ENCODE peak calls at places on chromosomes 7 and 10, in eight cellular contexts. U, L, E, M, V, O, P and D are unnamed samples.

GRCh38 chr7:122455108-122455507 is 150.6 kb upstream of the FEZF1 start:
- DNase-seq in U (no peak), L (no peak), E (no peak), M (no peak), V (no peak), O (peak), P (no peak), D (no peak)

GRCh38 chr10:60397792-60398191 is 8.1 kb upstream of the ANK3 start:
- DNase-seq in U (no peak), L (no peak), E (no peak), M (no peak), V (no peak), O (no peak), P (no peak), D (no peak)

GRCh38 chr7:144517762-144518161 is 114.3 kb upstream of the NOBOX start:
- DNase-seq in U (no peak), L (no peak), E (no peak), M (no peak), V (no peak), O (no peak), P (no peak), D (no peak)

GRCh38 chr7:30434140-30434799 is 44.3 kb downstream of the NOD1 start:
- DNase-seq in U (no peak), L (no peak), E (peak), M (no peak), V (peak), O (peak), P (no peak), D (no peak)

GRCh38 chr10:131795761-131796160 is 105.0 kb upstream of the PPP2R2D start:
- DNase-seq in U (no peak), L (no peak), E (no peak), M (no peak), V (no peak), O (no peak), P (no peak), D (no peak)

GRCh38 chr10:75281980-75282379 is 46.2 kb upstream of the COMTD1 start:
- DNase-seq in U (no peak), L (no peak), E (no peak), M (no peak), V (no peak), O (no peak), P (no peak), D (no peak)

GRCh38 chr10:63491558-63492316 is 26.0 kb upstream of the JMJD1C start:
- DNase-seq in U (peak), L (no peak), E (no peak), M (no peak), V (no peak), O (no peak), P (no peak), D (no peak)

GRCh38 chr7:21256310-21256877 is 171.5 kb upstream of the SP4 start:
- DNase-seq in U (peak), L (no peak), E (no peak), M (peak), V (peak), O (peak), P (no peak), D (no peak)

GRCh38 chr7:116584721-116585120 is 59.9 kb downstream of the CAV1 start:
- DNase-seq in U (no peak), L (no peak), E (no peak), M (no peak), V (no peak), O (no peak), P (no peak), D (no peak)

GRCh38 chr10:71264345-71265200 is 52.2 kb downstream of the UNC5B start:
- DNase-seq in U (no peak), L (no peak), E (no peak), M (no peak), V (no peak), O (no peak), P (no peak), D (no peak)

GRCh38 chr10:111142082-111142481 is 65.3 kb downstream of the ADRA2A start:
- DNase-seq in U (no peak), L (no peak), E (no peak), M (no peak), V (no peak), O (no peak), P (no peak), D (no peak)

GRCh38 chr10:95646160-95646559 is 10.4 kb downstream of the ALDH18A1 start:
- DNase-seq in U (no peak), L (no peak), E (no peak), M (no peak), V (no peak), O (no peak), P (no peak), D (no peak)

GRCh38 chr10:124291009-124291671 is 127.6 kb downstream of the OAT start:
- DNase-seq in U (no peak), L (no peak), E (no peak), M (no peak), V (no peak), O (no peak), P (peak), D (no peak)

GRCh38 chr7:130213820-130214219 is 6.2 kb downstream of the SSMEM1 start:
- DNase-seq in U (no peak), L (no peak), E (no peak), M (no peak), V (no peak), O (no peak), P (no peak), D (no peak)

GRCh38 chr10:126598009-126598408 is 72.5 kb downstream of the C10orf90 start:
- DNase-seq in U (peak), L (peak), E (no peak), M (peak), V (peak), O (no peak), P (peak), D (no peak)

GRCh38 chr7:108442039-108442568 is 14.1 kb downstream of the NRCAM start:
- DNase-seq in U (peak), L (no peak), E (no peak), M (no peak), V (no peak), O (no peak), P (no peak), D (no peak)

GRCh38 chr10:52210161-52210560 is 103.9 kb upstream of the DKK1 start:
- DNase-seq in U (no peak), L (no peak), E (no peak), M (no peak), V (no peak), O (no peak), P (no peak), D (no peak)

GRCh38 chr7:602341-603141 is 82.9 kb upstream of the PDGFA start:
- DNase-seq in U (peak), L (no peak), E (peak), M (no peak), V (no peak), O (no peak), P (peak), D (no peak)

GRCh38 chr10:44978570-44979280 is at the start of gene DEPP1:
- DNase-seq in U (peak), L (peak), E (no peak), M (peak), V (no peak), O (peak), P (peak), D (no peak)

GRCh38 chr10:48369501-48369900 is 63.0 kb downstream of the MAPK8 start:
- DNase-seq in U (no peak), L (no peak), E (no peak), M (no peak), V (no peak), O (no peak), P (no peak), D (no peak)

GRCh38 chr7:71385362-71385761 is 253.4 kb downstream of the GALNT17 start:
- DNase-seq in U (no peak), L (no peak), E (no peak), M (no peak), V (no peak), O (no peak), P (no peak), D (no peak)

GRCh38 chr10:104641150-104642000 is at the start of gene SORCS3:
- DNase-seq in U (no peak), L (peak), E (no peak), M (no peak), V (no peak), O (no peak), P (no peak), D (no peak)

GRCh38 chr10:6494934-6495592 is 85.0 kb downstream of the PRKCQ start:
- DNase-seq in U (no peak), L (no peak), E (no peak), M (no peak), V (no peak), O (no peak), P (no peak), D (no peak)

GRCh38 chr10:42960491-42961155 is 116.2 kb upstream of the RET start:
- DNase-seq in U (peak), L (no peak), E (no peak), M (no peak), V (no peak), O (no peak), P (no peak), D (peak)

GRCh38 chr7:139735912-139736595 is 41.7 kb downstream of the HIPK2 start:
- DNase-seq in U (no peak), L (no peak), E (no peak), M (no peak), V (no peak), O (no peak), P (no peak), D (no peak)

GRCh38 chr7:133134810-133135209 is 52.9 kb upstream of the CHCHD3 start:
- DNase-seq in U (no peak), L (no peak), E (no peak), M (no peak), V (no peak), O (no peak), P (no peak), D (no peak)

GRCh38 chr7:117555260-117555659 is 75.4 kb downstream of the CFTR start:
- DNase-seq in U (no peak), L (no peak), E (no peak), M (no peak), V (no peak), O (no peak), P (no peak), D (no peak)

GRCh38 chr7:428896-429827 is 90.5 kb downstream of the PDGFA start:
- DNase-seq in U (no peak), L (no peak), E (no peak), M (no peak), V (no peak), O (no peak), P (no peak), D (no peak)

GRCh38 chr10:7432884-7433726 is 22.3 kb upstream of the SFMBT2 start:
- DNase-seq in U (peak), L (no peak), E (no peak), M (no peak), V (no peak), O (no peak), P (no peak), D (no peak)

GRCh38 chr10:14601872-14602725 is 172.6 kb downstream of the FAM107B start:
- DNase-seq in U (peak), L (no peak), E (peak), M (no peak), V (peak), O (peak), P (no peak), D (no peak)

GRCh38 chr7:38704751-38705150 is 73.6 kb upstream of the AMPH start:
- DNase-seq in U (peak), L (no peak), E (no peak), M (no peak), V (no peak), O (no peak), P (no peak), D (no peak)

GRCh38 chr7:89357121-89357520 is 561.6 kb upstream of the TEX47 start:
- DNase-seq in U (no peak), L (no peak), E (no peak), M (no peak), V (no peak), O (no peak), P (no peak), D (no peak)

GRCh38 chr10:8817303-8817702 is 762.8 kb downstream of the GATA3 start:
- DNase-seq in U (no peak), L (no peak), E (no peak), M (no peak), V (no peak), O (no peak), P (no peak), D (no peak)

GRCh38 chr7:151566897-151567320 is 47.2 kb upstream of the RHEB start:
- DNase-seq in U (peak), L (peak), E (no peak), M (peak), V (no peak), O (no peak), P (peak), D (no peak)

GRCh38 chr10:64134676-64135075 is 613.5 kb downstream of the REEP3 start:
- DNase-seq in U (no peak), L (no peak), E (no peak), M (no peak), V (no peak), O (no peak), P (no peak), D (no peak)

DNA sequence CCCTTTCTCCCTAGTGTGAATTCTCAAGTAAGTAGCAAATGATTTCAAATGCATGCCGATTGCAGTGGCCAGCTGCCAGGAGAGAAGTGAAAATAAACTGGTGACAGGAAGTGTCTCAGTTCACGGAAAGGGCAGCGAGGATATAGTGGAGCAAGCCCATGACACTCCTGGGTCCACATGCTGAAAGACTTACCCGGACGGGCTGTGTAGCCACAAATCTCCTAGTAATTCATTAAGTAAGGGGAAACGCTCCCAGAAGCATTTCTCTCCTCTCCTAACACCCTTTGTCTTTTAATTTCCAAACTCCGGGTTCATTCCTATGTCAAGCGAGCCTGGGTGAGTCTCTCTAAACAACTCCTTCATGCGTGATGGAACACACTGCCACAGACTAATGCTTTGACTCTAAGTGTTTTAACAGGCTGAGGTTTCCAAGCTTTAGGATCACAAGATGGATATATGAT is 125.6 kb downstream of the CYP26A1 start:
- DNase-seq in U (peak), L (no peak), E (no peak), M (peak), V (no peak), O (no peak), P (peak), D (no peak)
- H3K4me3 ChIP-seq in U (peak), L (no peak), E (no peak), M (no peak), V (no peak), O (no peak), P (peak), D (peak)

GRCh38 chr7:134757938-134758337 is 21.5 kb upstream of the CALD1 start:
- DNase-seq in U (peak), L (no peak), E (no peak), M (no peak), V (no peak), O (no peak), P (no peak), D (no peak)

GRCh38 chr7:134750083-134751062 is 29.1 kb upstream of the CALD1 start:
- DNase-seq in U (peak), L (peak), E (no peak), M (peak), V (peak), O (peak), P (no peak), D (no peak)

GRCh38 chr7:134758981-134759380 is 20.5 kb upstream of the CALD1 start:
- DNase-seq in U (no peak), L (no peak), E (no peak), M (no peak), V (no peak), O (no peak), P (no peak), D (no peak)

GRCh38 chr7:134752006-134752760 is 27.3 kb upstream of the CALD1 start:
- DNase-seq in U (peak), L (no peak), E (no peak), M (no peak), V (no peak), O (no peak), P (no peak), D (no peak)

DNA sequence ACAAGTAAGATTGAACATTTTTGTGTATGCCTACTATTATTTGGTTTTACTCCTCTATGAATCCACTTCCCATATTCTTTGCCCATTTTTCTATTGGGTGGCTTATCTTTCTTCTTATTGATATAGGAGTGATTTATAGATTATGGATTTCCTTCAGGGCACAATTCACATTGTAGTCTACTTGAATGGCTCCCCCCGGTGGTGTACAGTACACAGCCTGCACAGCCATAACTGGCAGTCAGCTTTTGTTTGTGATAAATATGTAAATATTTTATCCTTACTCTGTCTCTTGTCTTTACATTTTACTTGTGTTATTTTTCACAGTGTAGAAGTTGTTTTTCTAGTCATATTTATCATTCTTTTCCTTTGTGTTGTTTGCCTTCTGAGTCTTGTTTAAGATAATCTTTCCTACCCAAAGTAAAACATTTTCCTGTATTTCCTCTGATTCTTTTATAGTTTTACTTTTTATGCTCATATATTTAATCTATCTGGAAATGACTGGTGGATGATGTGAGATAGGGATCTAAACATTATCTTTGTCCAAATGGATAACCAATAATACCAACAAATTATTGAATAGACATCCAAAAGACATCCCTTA is 23.9 kb upstream of the CALD1 start:
- DNase-seq in U (peak), L (peak), E (no peak), M (no peak), V (peak), O (no peak), P (no peak), D (no peak)
- TF ChIP-seq CTCF in U (peak), L (peak), E (peak), M (peak), V (peak), O (peak), P (peak), D (peak)

GRCh38 chr10:89306019-89306418 is 4.2 kb downstream of the IFIT2 start:
- DNase-seq in U (no peak), L (no peak), E (no peak), M (no peak), V (no peak), O (no peak), P (no peak), D (no peak)

GRCh38 chr10:89303161-89303560 is 1.3 kb downstream of the IFIT2 start:
- DNase-seq in U (no peak), L (no peak), E (no peak), M (no peak), V (no peak), O (no peak), P (no peak), D (no peak)

GRCh38 chr10:89301231-89301630 is 615 bp upstream of the IFIT2 start:
- DNase-seq in U (peak), L (no peak), E (no peak), M (no peak), V (peak), O (no peak), P (no peak), D (no peak)

GRCh38 chr10:89301721-89302445 is at the start of gene IFIT2:
- DNase-seq in U (peak), L (no peak), E (peak), M (peak), V (peak), O (peak), P (no peak), D (no peak)

GRCh38 chr10:89302628-89303027 is 782 bp downstream of the IFIT2 start:
- DNase-seq in U (no peak), L (no peak), E (no peak), M (no peak), V (no peak), O (no peak), P (no peak), D (no peak)
- H3K4me3 ChIP-seq in U (peak), L (no peak), E (peak), M (peak), V (peak), O (no peak), P (peak), D (peak)

GRCh38 chr10:23110722-23111660 is 15.6 kb downstream of the MSRB2 start:
- DNase-seq in U (no peak), L (no peak), E (no peak), M (no peak), V (no peak), O (no peak), P (no peak), D (no peak)

GRCh38 chr10:23111679-23112286 is 16.4 kb downstream of the MSRB2 start:
- DNase-seq in U (no peak), L (no peak), E (no peak), M (no peak), V (no peak), O (no peak), P (no peak), D (no peak)

DNA sequence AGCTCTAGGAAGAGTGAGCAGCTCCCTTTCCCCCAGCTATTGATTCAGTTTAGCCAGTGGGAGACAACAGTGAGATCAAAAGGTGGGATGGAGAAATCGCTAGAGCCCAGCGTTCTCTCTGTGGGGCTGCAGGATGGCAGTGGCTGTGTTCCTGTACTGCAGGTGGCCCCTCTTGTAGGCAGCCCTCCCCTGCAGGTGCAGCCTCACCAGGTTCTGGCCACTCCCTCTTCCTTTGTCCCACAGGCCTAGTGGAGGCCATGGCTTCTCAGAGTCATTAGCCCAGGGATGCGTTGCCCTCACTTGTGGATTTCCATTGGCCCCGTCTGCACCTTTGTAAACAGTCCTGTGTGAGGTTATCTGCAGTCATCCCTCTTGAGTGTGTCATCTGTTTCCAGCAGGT is 11.1 kb downstream of the MSRB2 start:
- DNase-seq in U (no peak), L (no peak), E (no peak), M (no peak), V (no peak), O (no peak), P (no peak), D (no peak)
- TF ChIP-seq CTCF in U (no peak), L (no peak), E (no peak), M (no peak), V (no peak), O (no peak), P (no peak), D (no peak)

DNA sequence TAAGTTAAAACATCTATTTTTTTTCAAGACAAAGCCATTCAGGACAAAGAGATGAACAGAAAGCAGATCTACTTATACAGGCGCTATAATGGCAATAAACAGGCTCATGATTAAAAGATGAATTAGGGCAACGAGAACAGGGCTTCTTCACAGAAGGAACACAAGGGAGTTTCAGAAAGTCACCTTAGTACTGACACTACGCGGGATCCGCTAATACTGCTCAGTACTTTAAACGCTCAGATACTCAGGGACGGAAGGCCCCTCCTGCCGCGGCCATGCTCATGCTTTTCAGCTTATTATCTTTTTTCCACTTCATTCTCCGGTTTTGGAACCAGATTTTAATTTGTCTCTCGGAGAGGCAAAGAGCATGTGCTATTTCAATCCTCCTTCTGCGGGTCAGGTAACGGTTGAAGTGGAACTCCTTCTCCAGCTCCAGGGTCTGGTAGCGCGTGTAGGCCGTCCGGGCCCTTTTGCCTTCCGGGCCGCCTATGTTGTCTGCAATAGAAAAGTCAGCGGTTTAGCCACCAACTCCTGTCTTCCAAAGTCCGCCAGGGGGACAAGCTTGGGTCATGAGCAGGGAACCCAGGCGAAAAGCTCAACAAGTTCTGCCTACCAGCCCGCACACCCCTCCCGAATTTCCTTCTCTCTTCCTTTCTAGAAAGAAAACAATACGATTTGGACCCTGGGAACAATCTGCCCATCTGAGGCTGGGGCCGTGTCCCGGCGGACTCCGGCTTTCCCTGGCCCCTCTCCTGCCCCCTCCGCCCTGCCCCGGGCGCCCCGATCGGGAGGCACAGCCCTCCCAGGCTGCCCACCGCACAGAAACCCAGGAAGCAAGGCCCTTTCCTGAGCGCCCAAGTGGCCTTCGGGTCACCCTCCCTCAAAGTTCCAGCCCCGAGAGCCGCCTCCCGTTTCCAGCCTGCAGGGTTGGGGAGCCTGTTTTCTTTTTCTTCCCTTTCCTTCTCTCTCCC is 1.6 kb downstream of the HOXA5 start:
- DNase-seq in U (peak), L (no peak), E (no peak), M (no peak), V (no peak), O (no peak), P (no peak), D (no peak)
- H3K4me3 ChIP-seq in U (peak), L (no peak), E (no peak), M (peak), V (no peak), O (no peak), P (peak), D (peak)